ENCODE peak calls at places on chromosomes 4 and X, in five cellular contexts. W, R, P, B and S are unnamed samples.

GRCh38 chr4:48620093-48620492 is 130.0 kb downstream of the ZAR1 start:
- DNase-seq in W (no peak), R (no peak), P (no peak), B (no peak), S (no peak)

GRCh38 chrX:15738686-15739016 is 581 bp downstream of the CA5B start:
- DNase-seq in W (no peak), R (no peak), P (no peak), B (no peak), S (no peak)

GRCh38 chr4:24604558-24605214 is 20.3 kb upstream of the DHX15 start:
- DNase-seq in W (no peak), R (no peak), P (no peak), B (no peak), S (no peak)

GRCh38 chrX:87798039-87798438 is 280.4 kb downstream of the KLHL4 start:
- DNase-seq in W (no peak), R (no peak), P (no peak), B (no peak), S (no peak)

GRCh38 chr4:73299548-73300280 is 41.1 kb upstream of the ANKRD17 start:
- DNase-seq in W (no peak), R (no peak), P (no peak), B (no peak), S (no peak)

GRCh38 chr4:172601195-172601594 is 567.4 kb upstream of the GALNT7 start:
- DNase-seq in W (no peak), R (no peak), P (no peak), B (no peak), S (no peak)

GRCh38 chr4:48093949-48094550 is 40.0 kb downstream of the TXK start:
- DNase-seq in W (no peak), R (no peak), P (no peak), B (peak; percentile 38), S (no peak)

GRCh38 chr4:20687894-20688293 is 12.4 kb upstream of the PACRGL start:
- DNase-seq in W (no peak), R (no peak), P (no peak), B (peak; percentile 80), S (no peak)

GRCh38 chr4:3388461-3389185 is 53.1 kb upstream of the HGFAC start:
- DNase-seq in W (peak; percentile 78), R (no peak), P (no peak), B (peak; percentile 66), S (peak; percentile 70)

DNA sequence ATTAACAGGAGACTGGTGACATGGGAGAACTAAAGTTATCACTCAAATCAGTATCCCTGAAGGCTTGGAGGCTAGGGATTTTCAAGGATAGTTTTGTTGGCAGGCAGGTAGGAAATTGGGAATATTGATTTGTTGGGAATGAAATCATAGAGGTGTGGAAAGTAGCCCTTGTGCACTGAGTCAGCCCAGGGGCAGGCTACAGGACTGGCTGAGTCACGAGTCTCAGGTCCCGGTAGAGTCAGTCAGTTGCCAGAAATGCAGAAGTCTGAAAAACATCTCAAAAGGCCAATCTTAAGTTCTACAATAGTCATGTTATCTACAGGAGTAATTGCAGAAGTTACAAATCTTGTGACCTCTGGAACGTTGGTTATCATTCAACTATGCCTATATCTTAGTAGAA is 153.1 kb downstream of the GC start:
- DNase-seq in W (no peak), R (no peak), P (no peak), B (no peak), S (no peak)
- H3K9me3 ChIP-seq in W (no peaks in the 10 kb centered on the region), R (no peaks in the 10 kb centered on the region), P (peaks cover 8% of the 10 kb centered on the region), B (peaks cover 18% of the 10 kb centered on the region), S (no peaks in the 10 kb centered on the region)

DNA sequence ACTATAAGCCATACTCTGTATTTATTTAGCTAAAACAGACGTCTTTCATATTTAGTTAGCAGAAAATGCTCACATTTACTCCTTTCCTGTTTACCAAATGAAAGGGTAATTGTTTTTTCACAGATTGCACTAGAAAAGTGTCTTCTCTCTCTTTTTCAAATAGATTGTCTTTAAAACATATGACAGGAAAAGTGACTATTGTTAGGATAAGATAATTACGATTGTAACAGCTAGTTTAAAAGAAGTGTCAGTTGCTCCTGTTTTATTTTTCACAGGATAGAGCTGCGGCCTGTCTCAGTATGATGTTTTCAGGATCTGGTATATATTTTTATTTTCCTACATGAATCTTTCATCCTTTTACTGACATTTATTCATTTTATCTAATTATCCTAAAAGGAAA is 353.5 kb downstream of the FBXO8 start:
- DNase-seq in W (no peak), R (no peak), P (no peak), B (no peak), S (no peak)
- H3K4me1 ChIP-seq in W (peaks cover 43% of the 10 kb centered on the region), R (no peaks in the 10 kb centered on the region), P (peaks cover under 1% of the 10 kb centered on the region), B (no peaks in the 10 kb centered on the region), S (peaks cover under 1% of the 10 kb centered on the region)

DNA sequence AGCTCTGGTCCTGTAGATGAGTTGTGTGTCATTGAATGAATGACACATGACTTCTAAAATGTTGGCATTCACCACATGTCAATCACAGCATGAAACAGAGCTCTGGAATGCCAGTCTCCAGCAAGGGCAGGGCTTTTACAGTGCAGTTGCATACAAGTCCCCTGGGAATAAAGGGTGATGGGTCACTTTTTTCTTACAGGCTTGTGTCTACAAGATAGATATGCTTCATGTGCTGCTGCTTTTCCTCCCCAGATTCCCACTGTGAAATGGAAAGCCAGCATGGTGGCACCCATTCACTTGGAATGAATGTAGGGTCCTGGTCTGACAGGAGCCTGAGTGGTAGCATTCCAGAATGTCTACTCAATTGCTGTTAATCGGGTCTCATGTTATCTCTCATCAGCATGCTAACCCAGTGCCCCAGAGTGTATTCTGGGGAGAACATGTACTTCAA is 159.1 kb upstream of the KIT start:
- DNase-seq in W (no peak), R (no peak), P (no peak), B (peak; percentile 47), S (no peak)
- H3K27ac ChIP-seq in W (no peak overlapping the region), R (no peak overlapping the region), P (no peak overlapping the region), B (peak overlapping the region; percentile 78), S (no peak overlapping the region)

DNA sequence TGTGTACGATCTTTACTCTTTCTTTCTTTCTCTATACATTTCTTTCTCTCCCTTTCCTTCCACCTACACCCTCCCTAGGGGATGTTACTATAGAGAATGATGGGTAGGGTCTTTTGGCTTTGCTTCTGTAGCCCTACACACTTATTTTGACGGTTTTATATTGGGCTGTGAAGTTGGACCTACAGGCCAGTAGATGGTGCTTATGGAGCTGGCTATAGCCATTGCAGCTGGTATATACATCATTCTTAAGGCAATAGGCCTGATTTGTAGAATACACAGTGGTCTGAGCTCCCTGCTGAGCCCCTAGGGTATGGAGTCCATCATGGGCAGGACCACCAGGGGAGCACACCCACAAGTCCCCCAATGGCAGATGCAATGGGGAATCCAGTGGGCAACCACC is 1869.7 kb downstream of the STIM2 start:
- DNase-seq in W (no peak), R (no peak), P (no peak), B (no peak), S (no peak)
- H3K9me3 ChIP-seq in W (no peaks in the 10 kb centered on the region), R (no peaks in the 10 kb centered on the region), P (no peaks in the 10 kb centered on the region), B (no peaks in the 10 kb centered on the region), S (no peaks in the 10 kb centered on the region)

GRCh38 chrX:47530054-47530453 is 31.0 kb upstream of the ARAF start:
- DNase-seq in W (no peak), R (no peak), P (no peak), B (no peak), S (no peak)
- H3K4me1 ChIP-seq in W (no peaks in the 10 kb centered on the region), R (no peaks in the 10 kb centered on the region), P (no peaks in the 10 kb centered on the region), B (no peaks in the 10 kb centered on the region), S (no peaks in the 10 kb centered on the region)

DNA sequence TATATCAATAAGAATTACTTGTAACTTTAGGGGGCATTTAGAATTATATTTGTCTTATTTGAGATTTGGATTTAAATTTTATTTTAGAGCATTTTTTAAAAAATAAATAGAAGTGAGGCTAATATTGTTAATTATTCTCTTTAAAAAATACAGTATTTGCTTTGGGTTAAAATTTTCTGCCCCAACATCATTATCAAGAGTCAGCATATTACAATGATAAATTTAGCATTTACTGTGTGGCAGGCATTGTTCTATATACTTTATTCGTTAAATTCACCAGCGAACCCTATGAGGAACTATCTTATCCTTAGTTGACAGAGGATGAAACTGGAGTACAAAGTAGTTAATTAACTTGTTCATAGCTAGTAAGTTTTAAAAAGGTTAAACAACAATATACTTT is 34.0 kb downstream of the UBE2K start:
- DNase-seq in W (no peak), R (no peak), P (no peak), B (no peak), S (no peak)
- H3K27ac ChIP-seq in W (no peak overlapping the region), R (no peak overlapping the region), P (no peak overlapping the region), B (no peak overlapping the region), S (no peak overlapping the region)

DNA sequence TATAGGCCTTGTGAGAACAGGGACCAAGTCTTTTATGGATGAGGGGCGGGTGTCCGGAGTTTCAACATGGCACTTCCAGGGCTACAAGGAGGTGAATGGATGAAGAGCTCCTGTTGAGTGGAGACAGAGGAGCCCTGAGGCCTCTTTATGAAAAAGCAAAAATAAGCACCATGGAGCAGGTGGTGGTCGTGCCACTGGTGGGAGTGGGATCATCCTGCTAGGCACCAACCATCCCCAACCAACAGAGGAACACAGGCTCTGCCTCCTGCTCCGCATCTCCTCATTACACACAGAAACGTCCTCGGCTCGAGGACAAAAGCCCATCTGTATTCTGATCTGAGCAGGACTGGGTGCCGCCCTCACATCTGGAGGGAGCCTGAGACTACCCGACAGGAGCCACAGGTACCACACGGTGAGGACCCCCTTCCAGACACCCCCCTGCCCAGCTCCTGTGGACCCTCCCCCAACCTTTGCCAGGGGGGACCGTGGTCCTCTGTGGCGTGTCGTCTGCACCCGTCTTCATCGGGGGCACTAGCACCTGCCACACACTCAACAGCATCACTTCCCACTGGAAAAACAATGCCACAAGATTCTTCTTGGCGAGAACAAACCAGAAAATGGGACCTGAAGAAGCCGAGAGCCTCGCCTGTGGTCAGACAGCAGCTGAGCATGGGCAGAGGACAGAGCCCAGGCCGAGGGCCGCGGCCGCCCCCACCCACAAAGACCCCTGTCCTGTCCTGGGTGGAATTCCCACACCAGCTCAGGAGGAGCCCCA is 3.9 kb upstream of the PDE6B start:
- DNase-seq in W (no peak), R (no peak), P (no peak), B (no peak), S (no peak)
- H3K9me3 ChIP-seq in W (no peaks in the 10 kb centered on the region), R (no peaks in the 10 kb centered on the region), P (no peaks in the 10 kb centered on the region), B (no peaks in the 10 kb centered on the region), S (no peaks in the 10 kb centered on the region)